ENCODE peak calls at places on chromosomes 12 and 14, in six cellular contexts. P is SW480; E is activated naive CD4-positive, alpha-beta T cell treated with anti-CD3 and anti-CD28 coated beads, Interleukin-2, amount 10 ng/mL, durations not matched to agents 7 days and 5 days; Q is AG04449; K is T-helper 2 cell; U is stimulated activated naive CD8-positive, alpha-beta T cell treated with anti-CD3 and anti-CD28 coated beads, Interleukin-15, amount 100 ng/mL, for 72 hours. F is an unnamed sample.

GRCh38 chr12:8948711-8949524 is 527 bp downstream of the M6PR start:
- DNase-seq in P (peak), E (no peak), Q (no peak), K (no peak), U (peak), F (no peak)

GRCh38 chr14:81474156-81474492 is 59.5 kb downstream of the SEL1L start:
- DNase-seq in P (no peak), E (no peak), Q (no peak), K (no peak), U (no peak), F (no peak)

GRCh38 chr14:93219103-93219726 is 12.2 kb downstream of the UBR7 start:
- DNase-seq in P (peak), E (peak), Q (no peak), K (no peak), U (no peak), F (no peak)

GRCh38 chr12:1836854-1837411 is 16.6 kb downstream of the LRTM2 start:
- DNase-seq in P (no peak), E (no peak), Q (no peak), K (no peak), U (no peak), F (no peak)

GRCh38 chr14:91387996-91388395 is 29.6 kb downstream of the CCDC88C start:
- DNase-seq in P (no peak), E (no peak), Q (no peak), K (no peak), U (no peak), F (no peak)

GRCh38 chr12:3313655-3314305 is 177.2 kb upstream of the PRMT8 start:
- DNase-seq in P (peak), E (peak), Q (no peak), K (no peak), U (no peak), F (no peak)

GRCh38 chr12:71551529-71551928 is 111.9 kb downstream of the LGR5 start:
- DNase-seq in P (peak), E (no peak), Q (no peak), K (no peak), U (no peak), F (peak)

GRCh38 chr14:96484391-96484790 is 17.8 kb upstream of the PAPOLA start:
- DNase-seq in P (no peak), E (no peak), Q (no peak), K (no peak), U (no peak), F (no peak)

GRCh38 chr12:112183141-112183581 is 57.8 kb downstream of the TRAFD1 start:
- DNase-seq in P (no peak), E (no peak), Q (no peak), K (no peak), U (no peak), F (no peak)

GRCh38 chr12:53999596-54000104 is 311 bp upstream of the HOXC9 start:
- DNase-seq in P (peak), E (no peak), Q (no peak), K (no peak), U (no peak), F (no peak)

GRCh38 chr12:50401383-50402155 is 884 bp downstream of the LARP4 start:
- DNase-seq in P (peak), E (no peak), Q (no peak), K (peak), U (no peak), F (peak)

GRCh38 chr12:132529899-132530298 is 39.9 kb downstream of the FBRSL1 start:
- DNase-seq in P (no peak), E (no peak), Q (no peak), K (no peak), U (no peak), F (no peak)

GRCh38 chr14:88233915-88234314 is 89.2 kb downstream of the KCNK10 start:
- DNase-seq in P (no peak), E (no peak), Q (no peak), K (no peak), U (no peak), F (no peak)

GRCh38 chr12:57472391-57472790 is 7.3 kb downstream of the ARHGAP9 start:
- DNase-seq in P (no peak), E (no peak), Q (no peak), K (no peak), U (no peak), F (no peak)

GRCh38 chr12:95548056-95548538 is 3.2 kb downstream of the USP44 start:
- DNase-seq in P (no peak), E (peak), Q (no peak), K (no peak), U (peak), F (no peak)

GRCh38 chr14:47278233-47278842 is 397.1 kb downstream of the MDGA2 start:
- DNase-seq in P (peak), E (peak), Q (no peak), K (no peak), U (peak), F (no peak)

GRCh38 chr14:104870368-104871144 is 5.5 kb downstream of the CEP170B start:
- DNase-seq in P (no peak), E (peak), Q (no peak), K (peak), U (peak), F (no peak)

GRCh38 chr12:2739832-2740641 is 54.7 kb upstream of the FKBP4 start:
- DNase-seq in P (peak), E (no peak), Q (no peak), K (no peak), U (no peak), F (no peak)

GRCh38 chr14:93029911-93030555 is 85.7 kb downstream of the ITPK1 start:
- DNase-seq in P (no peak), E (no peak), Q (no peak), K (no peak), U (no peak), F (no peak)

GRCh38 chr12:104715562-104716182 is 242.4 kb downstream of the SLC41A2 start:
- DNase-seq in P (no peak), E (no peak), Q (no peak), K (no peak), U (no peak), F (no peak)

GRCh38 chr12:113211160-113211559 is 10.1 kb upstream of the TPCN1 start:
- DNase-seq in P (no peak), E (no peak), Q (no peak), K (no peak), U (no peak), F (no peak)

GRCh38 chr14:102952276-102952675 is 29.8 kb downstream of the AMN start:
- DNase-seq in P (no peak), E (no peak), Q (no peak), K (no peak), U (no peak), F (no peak)

GRCh38 chr12:45878630-45879255 is 111.6 kb downstream of the SCAF11 start:
- DNase-seq in P (no peak), E (peak), Q (no peak), K (no peak), U (no peak), F (no peak)

GRCh38 chr12:12979731-12980259 is 20.3 kb downstream of the HEBP1 start:
- DNase-seq in P (no peak), E (no peak), Q (peak), K (no peak), U (no peak), F (peak)